ENCODE peak calls at places on chromosomes 6 and 20, in seven cellular contexts. S is endodermal cell, Z is psoas muscle, M is tibial artery, J is heart left ventricle, I is WERI-Rb-1, B is tibial nerve. O is an unnamed sample.

GRCh38 chr20:32527447-32528055 is 57.6 kb downstream of the NOL4L start:
- DNase-seq in M (no peak), Z (no peak), S (peak), J (no peak), B (no peak), I (no peak), O (no peak)

GRCh38 chr20:25233016-25233772 is 14.7 kb upstream of the PYGB start:
- DNase-seq in J (peak), Z (no peak), B (peak), M (peak), I (no peak), S (no peak), O (peak)

GRCh38 chr20:36145877-36146707 is 8.4 kb upstream of the EPB41L1 start:
- DNase-seq in I (peak), J (peak), S (peak), M (peak), B (no peak), Z (peak), O (peak)

GRCh38 chr6:72650081-72650745 is 28.3 kb downstream of the KCNQ5 start:
- DNase-seq in B (no peak), S (no peak), M (no peak), Z (no peak), I (no peak), J (no peak), O (no peak)

GRCh38 chr20:42173440-42173839 is 555.3 kb upstream of the CHD6 start:
- DNase-seq in M (no peak), J (no peak), I (no peak), Z (no peak), S (no peak), B (no peak), O (no peak)

GRCh38 chr6:169229611-169230321 is 23.9 kb downstream of the THBS2 start:
- DNase-seq in B (no peak), M (no peak), I (no peak), J (no peak), Z (no peak), S (no peak), O (peak)

GRCh38 chr20:10927011-10927583 is 253.3 kb upstream of the JAG1 start:
- DNase-seq in S (no peak), Z (no peak), B (no peak), I (no peak), M (no peak), J (no peak), O (no peak)

GRCh38 chr6:80143312-80143960 is 37.0 kb downstream of the BCKDHB start:
- DNase-seq in J (peak), Z (no peak), S (no peak), B (peak), I (no peak), M (peak), O (peak)

GRCh38 chr6:119985952-119986736 is 636.6 kb upstream of the MAN1A1 start:
- DNase-seq in S (no peak), J (no peak), M (no peak), B (no peak), Z (no peak), I (no peak), O (no peak)

GRCh38 chr6:148972481-148972880 is 225.7 kb downstream of the UST start:
- DNase-seq in S (peak), B (no peak), I (peak), Z (peak), J (no peak), M (no peak), O (no peak)

GRCh38 chr6:73929421-73929820 is 233.4 kb downstream of the CD109 start:
- DNase-seq in S (no peak), J (no peak), Z (no peak), M (no peak), I (no peak), B (no peak), O (no peak)

GRCh38 chr6:32973934-32974333 is 5.5 kb downstream of the BRD2 start:
- DNase-seq in S (no peak), B (no peak), I (no peak), J (no peak), Z (no peak), M (no peak), O (no peak)

GRCh38 chr6:394641-395289 is 3.2 kb downstream of the IRF4 start:
- DNase-seq in M (no peak), B (no peak), S (no peak), I (no peak), J (no peak), Z (no peak), O (peak)

GRCh38 chr6:4987427-4987826 is 16.4 kb downstream of the RPP40 start:
- DNase-seq in I (no peak), B (no peak), M (no peak), Z (no peak), S (no peak), J (no peak), O (no peak)

GRCh38 chr6:121885399-121886152 is 450.1 kb downstream of the GJA1 start:
- DNase-seq in Z (no peak), J (no peak), B (no peak), S (no peak), M (no peak), I (no peak), O (no peak)

GRCh38 chr6:136226027-136226673 is 24.0 kb downstream of the MTFR2 start:
- DNase-seq in I (peak), J (peak), S (peak), B (peak), M (no peak), Z (peak), O (no peak)

GRCh38 chr6:170173416-170173990 is 117.4 kb downstream of the DLL1 start:
- DNase-seq in Z (peak), B (no peak), M (peak), J (no peak), I (no peak), S (peak), O (peak)

GRCh38 chr6:69631552-69632346 is 165.1 kb downstream of the LMBRD1 start:
- DNase-seq in Z (no peak), M (no peak), S (no peak), I (no peak), B (no peak), J (no peak), O (no peak)

GRCh38 chr6:8027965-8028651 is 36.1 kb downstream of the BLOC1S5 start:
- DNase-seq in B (no peak), Z (no peak), S (no peak), M (no peak), I (no peak), J (no peak), O (no peak)

GRCh38 chr20:62716198-62716940 is 7.7 kb downstream of the NTSR1 start:
- DNase-seq in S (no peak), M (no peak), B (no peak), I (no peak), Z (no peak), J (no peak), O (no peak)

GRCh38 chr20:47489448-47489872 is 12.2 kb upstream of the NCOA3 start:
- DNase-seq in M (peak), B (no peak), S (no peak), Z (peak), I (no peak), J (peak), O (no peak)

GRCh38 chr6:11209369-11209768 is 23.1 kb downstream of the NEDD9 start:
- DNase-seq in S (no peak), I (no peak), M (no peak), B (no peak), Z (no peak), J (no peak), O (no peak)

GRCh38 chr6:43676962-43677606 is 10.5 kb downstream of the MRPS18A start:
- DNase-seq in I (no peak), Z (peak), B (no peak), J (no peak), M (no peak), S (no peak), O (no peak)

GRCh38 chr6:165244524-165245247 is 64.7 kb downstream of the C6orf118 start:
- DNase-seq in B (no peak), M (no peak), J (no peak), S (peak), I (no peak), Z (no peak), O (no peak)

GRCh38 chr20:21609221-21609620 is 95.4 kb upstream of the NKX2-2 start:
- DNase-seq in S (no peak), Z (no peak), I (no peak), J (no peak), B (no peak), M (no peak), O (no peak)

GRCh38 chr6:34917626-34918285 is 28.7 kb downstream of the ANKS1A start:
- DNase-seq in I (peak), J (no peak), B (no peak), Z (no peak), S (no peak), M (no peak), O (no peak)

GRCh38 chr6:128731249-128732165 is 151.4 kb upstream of the LAMA2 start:
- DNase-seq in I (peak), J (no peak), M (no peak), S (peak), B (no peak), Z (no peak), O (no peak)

GRCh38 chr6:23244300-23244699 is 674.9 kb downstream of the HDGFL1 start:
- DNase-seq in I (no peak), B (no peak), M (no peak), J (no peak), S (no peak), Z (no peak), O (no peak)

GRCh38 chr6:170131351-170131750 is 159.5 kb downstream of the DLL1 start:
- DNase-seq in B (no peak), M (peak), S (peak), J (no peak), Z (no peak), I (no peak), O (peak)

GRCh38 chr20:25046181-25046641 is 11.7 kb downstream of the ACSS1 start:
- DNase-seq in I (no peak), S (peak), B (no peak), J (peak), Z (peak), M (peak), O (peak)

GRCh38 chr6:26152226-26153101 is 65.2 kb downstream of the HFE start:
- DNase-seq in J (no peak), Z (no peak), S (no peak), B (no peak), M (no peak), I (no peak), O (no peak)

GRCh38 chr6:13445744-13446115 is 41.7 kb downstream of the GFOD1 start:
- DNase-seq in I (no peak), J (no peak), S (peak), Z (no peak), B (no peak), M (no peak), O (peak)
- H3K27ac ChIP-seq in I (no peak), J (peak), S (no peak), Z (peak), B (peak), M (peak), O (peak)

GRCh38 chr6:154705471-154706113 is 27.6 kb upstream of the SCAF8 start:
- DNase-seq in B (no peak), M (no peak), S (peak), J (no peak), I (no peak), Z (no peak), O (no peak)
- TF ChIP-seq CTCF in B (no peak), M (no peak), S (peak), J (no peak), I (no peak), Z (no peak), O (no peak)

DNA sequence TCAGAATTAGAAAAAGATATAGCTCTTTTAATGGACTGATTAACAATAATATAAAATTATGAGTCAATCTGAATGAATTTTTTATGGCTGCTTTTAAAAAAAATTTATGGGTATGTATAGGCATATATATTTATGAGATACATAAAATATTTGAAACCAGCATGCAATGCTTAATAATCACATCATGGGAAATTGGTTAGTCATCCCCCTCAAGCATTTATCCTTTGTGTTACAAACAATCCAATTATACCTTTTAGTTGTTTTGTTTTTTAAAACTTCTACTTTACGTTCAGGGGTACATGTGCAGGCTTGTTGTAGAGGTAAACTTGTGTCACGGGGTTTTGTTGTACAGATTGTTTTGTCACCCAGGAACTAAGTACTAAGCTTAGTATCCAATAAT is 63.4 kb upstream of the HMGCLL1 start:
- DNase-seq in Z (no peak), M (no peak), I (no peak), S (no peak), B (no peak), J (no peak), O (no peak)
- H3K4me3 ChIP-seq in Z (no peak), M (no peak), I (no peak), S (no peak), B (no peak), J (no peak), O (no peak)

DNA sequence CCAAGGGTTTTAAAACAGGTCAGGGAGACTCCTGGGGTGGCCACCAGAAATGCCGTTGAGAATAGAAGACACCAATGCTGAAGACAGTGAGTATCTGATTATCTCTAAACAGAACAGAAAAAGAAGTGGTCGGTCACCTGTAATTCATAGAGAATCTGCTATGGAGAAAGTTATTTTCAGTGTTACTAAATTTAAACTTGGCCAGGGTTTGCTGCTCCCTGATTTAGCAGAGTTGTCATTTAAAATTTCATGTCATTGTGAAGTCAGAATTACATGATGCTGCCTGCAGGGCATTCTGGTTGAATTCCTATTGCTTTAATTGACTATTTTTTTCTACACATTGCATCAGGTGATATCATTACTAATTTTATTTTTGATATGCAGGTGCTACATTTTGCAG is 114.1 kb downstream of the HS3ST5 start:
- DNase-seq in J (no peak), B (no peak), S (no peak), I (no peak), Z (no peak), M (no peak), O (no peak)
- H3K27ac ChIP-seq in J (no peak), B (no peak), S (no peak), I (no peak), Z (peak), M (no peak), O (no peak)

DNA sequence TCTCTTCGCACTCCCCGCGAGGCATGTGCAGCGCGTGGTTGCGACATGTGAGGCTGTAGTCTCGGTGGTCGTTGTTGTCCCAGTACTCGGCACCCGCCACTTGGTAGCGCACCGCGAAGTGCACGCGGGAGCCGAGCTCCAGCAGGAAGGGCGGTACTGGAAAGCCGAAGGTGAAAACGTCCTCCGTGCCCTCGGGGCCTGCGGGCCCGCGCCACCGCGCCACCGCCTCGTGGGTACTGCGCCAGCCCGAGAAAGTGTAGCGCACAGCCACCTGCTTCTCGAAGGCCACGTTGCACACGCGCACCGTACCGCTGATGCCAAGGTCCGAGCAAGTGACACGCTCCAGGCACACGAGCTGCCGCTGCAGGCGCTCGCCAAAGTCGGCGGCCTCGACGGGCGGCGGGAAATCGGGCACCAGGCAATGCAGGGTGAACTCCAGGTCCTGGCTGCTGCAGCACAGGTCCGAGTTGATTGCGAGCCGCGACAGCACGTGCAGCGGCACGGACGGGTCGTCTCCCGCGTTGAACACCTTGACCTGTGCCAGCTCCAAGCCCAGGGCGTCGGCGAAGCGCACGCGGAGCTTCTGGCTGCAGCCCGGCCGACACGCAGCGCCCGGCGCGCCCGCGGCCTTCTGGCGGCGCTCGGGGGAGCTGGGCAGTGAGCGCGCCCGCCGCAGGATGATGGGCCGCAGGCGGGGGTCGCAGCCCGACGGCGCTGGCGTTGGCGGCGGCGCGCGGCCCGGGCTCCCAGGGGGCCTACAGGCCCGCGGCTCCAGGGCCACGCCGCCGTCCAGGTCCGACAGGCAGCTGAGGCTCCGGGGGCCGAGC is 840 bp downstream of the PPP1R3D start:
- DNase-seq in I (no peak), B (no peak), J (peak), Z (peak), S (peak), M (peak), O (no peak)
- TF ChIP-seq CTCF in I (no peak), B (no peak), J (no peak), Z (no peak), S (no peak), M (no peak), O (no peak)